ENCODE peak calls at places on chromosomes 3 and 15, in four cellular contexts. A is fibroblast of lung, J is DND-41, Y is neural progenitor cell. N is an unnamed sample.

GRCh38 chr3:151979914-151980313 is 106.5 kb downstream of the SUCNR1 start:
- DNase-seq in Y (no peak), J (no peak), A (no peak), N (no peak)

GRCh38 chr3:97291901-97292300 is 472.7 kb upstream of the ARL6 start:
- DNase-seq in A (no peak), Y (no peak), J (no peak), N (no peak)

GRCh38 chr3:186942168-186942567 is 11.8 kb downstream of the ST6GAL1 start:
- DNase-seq in A (no peak), J (no peak), Y (no peak), N (no peak)

GRCh38 chr3:137008976-137009375 is 51.2 kb downstream of the IL20RB start:
- DNase-seq in Y (no peak), A (no peak), J (no peak), N (no peak)

GRCh38 chr15:85495096-85495495 is 114.7 kb downstream of the AKAP13 start:
- DNase-seq in A (no peak), Y (no peak), J (no peak), N (no peak)

GRCh38 chr15:23422946-23423708 is 23.9 kb downstream of the GOLGA6L2 start:
- DNase-seq in A (no peak), Y (no peak), J (no peak), N (no peak)

GRCh38 chr15:60345616-60346015 is 52.2 kb downstream of the ANXA2 start:
- DNase-seq in Y (no peak), J (no peak), A (no peak), N (no peak)

GRCh38 chr15:63038926-63039673 is 3.4 kb upstream of the TPM1 start:
- DNase-seq in A (no peak), J (no peak), Y (no peak), N (peak; percentile 84)

GRCh38 chr15:75801859-75802593 is 41.2 kb upstream of the UBE2Q2 start:
- DNase-seq in A (peak; percentile 61), J (peak; percentile 73), Y (peak; percentile 92), N (peak; percentile 54)

GRCh38 chr15:51776952-51777574 is 25.7 kb downstream of the TMOD2 start:
- DNase-seq in A (peak; percentile 84), J (peak; percentile 68), Y (peak; percentile 85), N (peak; percentile 92)

GRCh38 chr3:64023187-64023860 is at the start of gene PSMD6:
- DNase-seq in Y (peak; percentile 93), A (peak; percentile 82), J (peak; percentile 92), N (peak; percentile 81)

GRCh38 chr3:47583320-47584075 is 4.8 kb upstream of the CSPG5 start:
- DNase-seq in Y (no peak), A (no peak), J (no peak), N (peak; percentile 24)

GRCh38 chr3:14565791-14566588 is 25.8 kb upstream of the GRIP2 start:
- DNase-seq in A (no peak), J (peak; percentile 20), Y (no peak), N (peak; percentile 47)

GRCh38 chr3:148158210-148158609 is 539.5 kb upstream of the AGTR1 start:
- DNase-seq in Y (no peak), J (no peak), A (peak; percentile 83), N (peak; percentile 55)

GRCh38 chr3:52774901-52775864 is 2.2 kb upstream of the ITIH1 start:
- DNase-seq in Y (no peak), J (no peak), A (no peak), N (no peak)

GRCh38 chr3:107740992-107741896 is 218.5 kb downstream of the BBX start:
- DNase-seq in J (no peak), A (peak; percentile 63), Y (no peak), N (peak; percentile 11)

GRCh38 chr3:169241928-169242751 is 421.4 kb downstream of the MECOM start:
- DNase-seq in Y (peak; percentile 67), A (peak; percentile 53), J (no peak), N (peak; percentile 30)

GRCh38 chr3:138729279-138729678 is 105.4 kb downstream of the PIK3CB start:
- DNase-seq in Y (peak; percentile 6), J (no peak), A (no peak), N (no peak)

GRCh38 chr3:32457971-32458471 is 44.6 kb downstream of the CMTM6 start:
- DNase-seq in Y (no peak), A (no peak), J (no peak), N (no peak)

GRCh38 chr15:80588801-80589200 is 106.3 kb upstream of the ABHD17C start:
- DNase-seq in Y (no peak), J (no peak), A (peak; percentile 86), N (peak; percentile 95)

GRCh38 chr3:190053919-190054672 is 66.6 kb downstream of the P3H2 start:
- DNase-seq in J (no peak), A (peak; percentile 75), Y (no peak), N (peak; percentile 69)

GRCh38 chr3:186235554-186235953 is 126.5 kb downstream of the DGKG start:
- DNase-seq in J (no peak), A (no peak), Y (no peak), N (no peak)

GRCh38 chr15:62482715-62483429 is 317.8 kb upstream of the C2CD4B start:
- DNase-seq in Y (peak; percentile 72), A (no peak), J (peak; percentile 6), N (peak; percentile 35)

GRCh38 chr3:39644176-39644575 is 165.2 kb upstream of the MYRIP start:
- DNase-seq in A (peak; percentile 72), J (no peak), Y (no peak), N (peak; percentile 9)

GRCh38 chr3:159787191-159787590 is 201.4 kb upstream of the IL12A start:
- DNase-seq in A (peak; percentile 90), Y (no peak), J (no peak), N (peak; percentile 94)

GRCh38 chr3:99974989-99975388 is 139.3 kb downstream of the FILIP1L start:
- DNase-seq in J (no peak), Y (no peak), A (no peak), N (no peak)

GRCh38 chr15:66760358-66760967 is 58.4 kb downstream of the SMAD6 start:
- DNase-seq in A (no peak), Y (no peak), J (no peak), N (no peak)

GRCh38 chr15:66761723-66762595 is 59.9 kb downstream of the SMAD6 start:
- DNase-seq in J (no peak), A (no peak), Y (no peak), N (peak; percentile 53)

GRCh38 chr15:66763186-66764066 is 61.4 kb downstream of the SMAD6 start:
- DNase-seq in J (no peak), A (no peak), Y (no peak), N (no peak)

GRCh38 chr15:66758844-66759243 is 56.8 kb downstream of the SMAD6 start:
- DNase-seq in A (no peak), J (no peak), Y (no peak), N (peak; percentile 40)

GRCh38 chr15:66760968-66761722 is 59.1 kb downstream of the SMAD6 start:
- DNase-seq in Y (no peak), J (no peak), A (peak; percentile 79), N (no peak)
- H3K4me1 ChIP-seq in Y (peaks cover 20% of the 10 kb centered on the region), J (no peaks in the 10 kb centered on the region), A (peaks cover 28% of the 10 kb centered on the region), N (peaks cover 43% of the 10 kb centered on the region)

DNA sequence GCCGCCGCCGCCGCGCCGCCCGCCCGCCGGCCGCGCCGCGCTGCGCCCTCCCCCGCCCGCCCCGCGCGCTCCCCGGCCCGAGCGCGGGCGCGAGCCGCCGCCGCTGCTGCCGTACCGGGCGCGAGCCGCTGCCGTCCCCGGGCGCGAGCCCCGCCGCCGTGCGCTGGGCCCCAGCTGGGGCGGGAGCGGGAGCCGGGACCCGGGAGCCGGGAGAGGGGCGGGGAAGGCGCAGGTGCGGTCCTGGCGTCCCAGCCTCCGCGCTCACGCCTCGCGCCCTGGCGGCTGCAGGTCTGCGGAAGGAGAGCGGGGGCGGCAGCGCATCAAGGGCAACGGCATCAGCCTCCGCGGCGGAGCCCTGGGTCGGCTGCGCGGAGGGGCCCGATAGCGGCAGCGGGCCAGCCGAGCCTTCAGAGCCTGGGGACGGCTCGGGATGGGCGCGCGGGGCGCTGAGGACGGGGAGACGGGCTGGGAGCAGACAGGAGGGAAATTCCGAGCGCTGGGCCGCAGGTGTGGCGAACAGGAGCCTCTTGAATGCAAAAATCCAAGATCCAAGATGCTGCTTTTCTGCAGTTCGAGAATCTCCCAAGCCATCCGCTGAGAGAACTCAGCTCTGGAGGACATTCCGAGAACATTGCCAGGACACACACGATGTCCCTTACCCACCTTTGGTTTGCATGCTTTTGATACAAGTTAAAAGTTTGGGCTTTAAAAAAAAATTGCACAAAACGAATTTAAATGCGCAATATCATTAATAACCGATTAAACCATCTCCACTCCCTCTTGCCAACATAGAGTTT is 251.1 kb downstream of the TJP1 start:
- DNase-seq in Y (peak; percentile 90), J (no peak), A (peak; percentile 8), N (peak; percentile 27)
- TF ChIP-seq EZH2 in Y (no peak), J (no peak), A (peak; percentile 92), N (peak; percentile 65)

GRCh38 chr3:142943870-142944269 is 19.6 kb downstream of the PAQR9 start:
- DNase-seq in A (no peak), J (no peak), Y (no peak), N (peak; percentile 57)
- H3K4me1 ChIP-seq in A (no peaks in the 10 kb centered on the region), J (no peaks in the 10 kb centered on the region), Y (peaks cover 6% of the 10 kb centered on the region), N (peaks cover 6% of the 10 kb centered on the region)

DNA sequence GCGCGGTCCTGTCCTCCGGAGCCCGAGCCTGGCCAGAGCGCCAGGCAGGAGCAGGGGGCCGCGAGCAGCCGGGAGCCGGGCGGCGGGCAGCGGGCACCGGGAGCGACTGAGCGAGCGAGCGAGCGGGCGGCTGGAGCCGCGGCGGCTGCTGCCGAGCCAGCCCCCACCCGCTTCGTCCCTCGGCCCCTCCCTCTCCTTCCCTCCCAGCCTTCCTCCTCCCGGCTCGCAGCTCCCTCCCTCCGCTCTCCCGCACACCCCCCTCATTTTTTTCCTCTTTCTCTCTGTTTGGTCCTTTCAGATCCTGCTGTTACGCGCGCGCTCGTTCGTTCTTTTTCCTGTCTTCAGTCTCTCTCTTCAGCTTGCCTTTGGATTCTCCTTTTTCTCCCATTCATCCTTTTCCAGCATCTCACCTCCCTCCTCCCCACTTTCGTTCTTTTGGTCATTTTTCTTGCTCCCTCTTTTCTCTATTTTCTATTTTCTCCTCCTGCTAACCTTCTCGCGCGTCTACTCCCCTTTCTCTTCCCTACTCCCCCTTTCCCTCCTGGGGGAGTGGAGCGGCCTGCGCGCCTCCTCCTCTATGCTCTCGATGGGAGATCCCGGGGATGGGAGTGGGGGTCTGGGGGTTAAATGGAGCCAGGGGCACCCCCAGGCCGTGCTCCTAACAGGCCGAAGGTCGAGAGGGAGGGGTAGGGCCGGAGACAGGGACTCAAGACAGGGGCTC is at the start of gene MEGF11:
- DNase-seq in J (no peak), Y (peak; percentile 72), A (peak; percentile 47), N (peak; percentile 28)
- TF ChIP-seq EZH2 in J (no peak), Y (peak; percentile 65), A (peak; percentile 20), N (no peak)

GRCh38 chr3:133777807-133778568 is 27.6 kb upstream of the SRPRB start:
- DNase-seq in J (no peak), Y (no peak), A (no peak), N (no peak)

GRCh38 chr3:133781570-133781969 is 24.0 kb upstream of the SRPRB start:
- DNase-seq in Y (no peak), A (no peak), J (no peak), N (no peak)

GRCh38 chr3:133779626-133780203 is 25.9 kb upstream of the SRPRB start:
- DNase-seq in Y (no peak), A (no peak), J (no peak), N (no peak)

GRCh38 chr3:133782454-133782853 is 23.2 kb upstream of the SRPRB start:
- DNase-seq in Y (no peak), A (no peak), J (no peak), N (no peak)

GRCh38 chr3:133783762-133784161 is 21.9 kb upstream of the SRPRB start:
- DNase-seq in J (no peak), A (no peak), Y (no peak), N (no peak)
- H3K4me1 ChIP-seq in J (no peaks in the 10 kb centered on the region), A (no peaks in the 10 kb centered on the region), Y (no peaks in the 10 kb centered on the region), N (no peaks in the 10 kb centered on the region)

GRCh38 chr15:74222231-74222511 is 14.0 kb upstream of the CCDC33 start:
- DNase-seq in J (no peak), Y (no peak), A (no peak), N (no peak)
- TF ChIP-seq EZH2 in J (no peak), Y (no peak), A (no peak), N (no peak)

N was measured in mammary epithelial cell.